ENCODE peak calls at places on chromosomes 6 and 20, in six cellular contexts. One of them, this sample, is unnamed.

GRCh38 chr6:38420207-38420606 is 219.5 kb downstream of the BTBD9 start:
- DNase-seq in tibial artery: no peak
- DNase-seq in adipocyte: no peak
- DNase-seq in lung: no peak
- DNase-seq in upper lobe of right lung: no peak
- DNase-seq in pancreas: no peak
- DNase-seq in this sample: no peak

GRCh38 chr6:50271266-50271665 is 221.5 kb upstream of the DEFB112 start:
- DNase-seq in adipocyte: no peak
- DNase-seq in tibial artery: no peak
- DNase-seq in lung: no peak
- DNase-seq in upper lobe of right lung: no peak
- DNase-seq in pancreas: no peak
- DNase-seq in this sample: no peak

GRCh38 chr6:155261146-155261900 is 2.5 kb upstream of the CLDN20 start:
- DNase-seq in upper lobe of right lung: no peak
- DNase-seq in pancreas: no peak
- DNase-seq in tibial artery: no peak
- DNase-seq in adipocyte: no peak
- DNase-seq in lung: no peak
- DNase-seq in this sample: no peak

GRCh38 chr20:57006411-57007170 is 259.9 kb downstream of the BMP7 start:
- DNase-seq in lung: no peak
- DNase-seq in upper lobe of right lung: no peak
- DNase-seq in adipocyte: peak; percentile 20
- DNase-seq in tibial artery: no peak
- DNase-seq in pancreas: no peak
- DNase-seq in this sample: no peak

GRCh38 chr20:10947726-10948125 is 273.9 kb upstream of the JAG1 start:
- DNase-seq in lung: no peak
- DNase-seq in tibial artery: no peak
- DNase-seq in adipocyte: no peak
- DNase-seq in upper lobe of right lung: no peak
- DNase-seq in pancreas: no peak
- DNase-seq in this sample: no peak

GRCh38 chr6:159044899-159045727 is at the start of gene TAGAP:
- DNase-seq in adipocyte: peak; percentile 42
- DNase-seq in pancreas: peak; percentile 63
- DNase-seq in lung: peak; percentile 67
- DNase-seq in upper lobe of right lung: peak; percentile 81
- DNase-seq in tibial artery: peak; percentile 75
- DNase-seq in this sample: peak; percentile 81

GRCh38 chr6:146184701-146185100 is 155.8 kb downstream of the GRM1 start:
- DNase-seq in upper lobe of right lung: no peak
- DNase-seq in lung: no peak
- DNase-seq in adipocyte: no peak
- DNase-seq in tibial artery: no peak
- DNase-seq in pancreas: no peak
- DNase-seq in this sample: no peak

GRCh38 chr6:37021356-37022129 is 16.1 kb downstream of the FGD2 start:
- DNase-seq in adipocyte: peak; percentile 62
- DNase-seq in upper lobe of right lung: no peak
- DNase-seq in tibial artery: no peak
- DNase-seq in pancreas: no peak
- DNase-seq in lung: no peak
- DNase-seq in this sample: no peak

GRCh38 chr6:126542052-126542451 is 202.1 kb downstream of the CENPW start:
- DNase-seq in adipocyte: no peak
- DNase-seq in pancreas: no peak
- DNase-seq in tibial artery: no peak
- DNase-seq in upper lobe of right lung: no peak
- DNase-seq in lung: no peak
- DNase-seq in this sample: no peak

GRCh38 chr6:89999154-89999553 is 104.9 kb downstream of the GJA10 start:
- DNase-seq in lung: no peak
- DNase-seq in adipocyte: no peak
- DNase-seq in tibial artery: no peak
- DNase-seq in upper lobe of right lung: no peak
- DNase-seq in pancreas: peak; percentile 34
- DNase-seq in this sample: peak; percentile 35

GRCh38 chr6:137705166-137706064 is 161.6 kb upstream of the TNFAIP3 start:
- DNase-seq in adipocyte: peak; percentile 87
- DNase-seq in lung: peak; percentile 58
- DNase-seq in upper lobe of right lung: peak; percentile 74
- DNase-seq in tibial artery: peak; percentile 72
- DNase-seq in pancreas: peak; percentile 47
- DNase-seq in this sample: peak; percentile 56

GRCh38 chr6:25506020-25506419 is 146.0 kb upstream of the SCGN start:
- DNase-seq in adipocyte: no peak
- DNase-seq in lung: no peak
- DNase-seq in tibial artery: no peak
- DNase-seq in pancreas: no peak
- DNase-seq in upper lobe of right lung: no peak
- DNase-seq in this sample: no peak

GRCh38 chr20:19977373-19977770 is 39.8 kb upstream of the NAA20 start:
- DNase-seq in adipocyte: no peak
- DNase-seq in lung: no peak
- DNase-seq in pancreas: no peak
- DNase-seq in upper lobe of right lung: no peak
- DNase-seq in tibial artery: no peak
- DNase-seq in this sample: no peak

GRCh38 chr6:75382634-75382900 is 98.0 kb upstream of the TMEM30A start:
- DNase-seq in adipocyte: no peak
- DNase-seq in pancreas: no peak
- DNase-seq in upper lobe of right lung: no peak
- DNase-seq in tibial artery: no peak
- DNase-seq in lung: no peak
- DNase-seq in this sample: no peak

GRCh38 chr20:21189761-21190523 is 64.1 kb downstream of the KIZ start:
- DNase-seq in adipocyte: no peak
- DNase-seq in upper lobe of right lung: no peak
- DNase-seq in tibial artery: no peak
- DNase-seq in lung: no peak
- DNase-seq in pancreas: no peak
- DNase-seq in this sample: no peak

GRCh38 chr6:17355404-17355774 is 38.0 kb upstream of the CAP2 start:
- DNase-seq in upper lobe of right lung: no peak
- DNase-seq in adipocyte: no peak
- DNase-seq in lung: no peak
- DNase-seq in pancreas: no peak
- DNase-seq in tibial artery: no peak
- DNase-seq in this sample: no peak

GRCh38 chr6:17361013-17361412 is 32.4 kb upstream of the CAP2 start:
- DNase-seq in lung: no peak
- DNase-seq in pancreas: no peak
- DNase-seq in adipocyte: peak; percentile 60
- DNase-seq in tibial artery: no peak
- DNase-seq in upper lobe of right lung: no peak
- DNase-seq in this sample: no peak

GRCh38 chr6:17365961-17366360 is 27.4 kb upstream of the CAP2 start:
- DNase-seq in tibial artery: no peak
- DNase-seq in pancreas: no peak
- DNase-seq in lung: no peak
- DNase-seq in adipocyte: no peak
- DNase-seq in upper lobe of right lung: no peak
- DNase-seq in this sample: no peak

GRCh38 chr6:17358515-17358914 is 34.9 kb upstream of the CAP2 start:
- DNase-seq in pancreas: no peak
- DNase-seq in tibial artery: no peak
- DNase-seq in upper lobe of right lung: no peak
- DNase-seq in adipocyte: no peak
- DNase-seq in lung: no peak
- DNase-seq in this sample: no peak

DNA sequence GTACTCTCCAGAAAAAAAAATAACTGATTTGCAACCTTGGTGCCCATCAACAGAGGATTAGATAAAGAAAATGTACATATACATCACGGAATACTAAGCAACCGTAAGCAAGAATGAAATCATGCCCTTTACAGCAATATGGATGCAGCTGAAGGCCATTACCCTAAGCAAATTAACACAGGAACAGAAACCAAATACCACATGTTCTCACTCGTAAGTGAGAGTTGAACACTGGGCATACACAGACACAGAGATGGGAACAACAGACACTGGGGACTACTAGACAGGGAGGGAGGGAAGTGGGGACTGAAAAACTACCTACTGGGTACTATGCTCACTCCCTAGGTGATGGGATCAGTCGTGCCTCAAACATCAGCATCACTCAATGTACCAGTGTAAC is 32.8 kb upstream of the CAP2 start:
- DNase-seq in lung: no peak
- DNase-seq in upper lobe of right lung: no peak
- DNase-seq in tibial artery: no peak
- DNase-seq in adipocyte: no peak
- DNase-seq in pancreas: no peak
- DNase-seq in this sample: no peak
- H3K4me1 ChIP-seq in lung: no peaks in the 10 kb centered on the region
- H3K4me1 ChIP-seq in upper lobe of right lung: no peaks in the 10 kb centered on the region
- H3K4me1 ChIP-seq in tibial artery: no peaks in the 10 kb centered on the region
- H3K4me1 ChIP-seq in adipocyte: no peaks in the 10 kb centered on the region
- H3K4me1 ChIP-seq in pancreas: no peaks in the 10 kb centered on the region
- H3K4me1 ChIP-seq in this sample: no peaks in the 10 kb centered on the region

GRCh38 chr20:31701591-31701990 is 21.1 kb downstream of the BCL2L1 start:
- DNase-seq in lung: no peak
- DNase-seq in upper lobe of right lung: no peak
- DNase-seq in adipocyte: no peak
- DNase-seq in pancreas: no peak
- DNase-seq in tibial artery: no peak
- DNase-seq in this sample: no peak
- H3K4me1 ChIP-seq in lung: peaks cover 42% of the 10 kb centered on the region
- H3K4me1 ChIP-seq in upper lobe of right lung: peaks cover 77% of the 10 kb centered on the region
- H3K4me1 ChIP-seq in adipocyte: peaks cover 58% of the 10 kb centered on the region
- H3K4me1 ChIP-seq in pancreas: peaks cover 35% of the 10 kb centered on the region
- H3K4me1 ChIP-seq in tibial artery: peaks cover 3% of the 10 kb centered on the region
- H3K4me1 ChIP-seq in this sample: peaks cover 76% of the 10 kb centered on the region

GRCh38 chr6:98847392-98847766 is 13.0 kb downstream of the POU3F2 start:
- DNase-seq in adipocyte: no peak
- DNase-seq in tibial artery: no peak
- DNase-seq in upper lobe of right lung: no peak
- DNase-seq in pancreas: no peak
- DNase-seq in lung: no peak
- DNase-seq in this sample: no peak

GRCh38 chr6:98843274-98844243 is 9.2 kb downstream of the POU3F2 start:
- DNase-seq in tibial artery: peak; percentile 66
- DNase-seq in upper lobe of right lung: no peak
- DNase-seq in adipocyte: no peak
- DNase-seq in pancreas: no peak
- DNase-seq in lung: no peak
- DNase-seq in this sample: no peak

GRCh38 chr6:98844244-98845161 is 10.1 kb downstream of the POU3F2 start:
- DNase-seq in adipocyte: no peak
- DNase-seq in upper lobe of right lung: no peak
- DNase-seq in lung: no peak
- DNase-seq in tibial artery: no peak
- DNase-seq in pancreas: no peak
- DNase-seq in this sample: no peak

GRCh38 chr6:98846021-98846380 is 11.6 kb downstream of the POU3F2 start:
- DNase-seq in pancreas: no peak
- DNase-seq in adipocyte: no peak
- DNase-seq in upper lobe of right lung: no peak
- DNase-seq in lung: no peak
- DNase-seq in tibial artery: no peak
- DNase-seq in this sample: no peak

GRCh38 chr6:98845201-98846020 is 11.0 kb downstream of the POU3F2 start:
- DNase-seq in tibial artery: peak; percentile 83
- DNase-seq in upper lobe of right lung: peak; percentile 83
- DNase-seq in adipocyte: peak; percentile 90
- DNase-seq in lung: peak; percentile 76
- DNase-seq in pancreas: peak; percentile 54
- DNase-seq in this sample: peak; percentile 63
- H3K4me1 ChIP-seq in tibial artery: no peaks in the 10 kb centered on the region
- H3K4me1 ChIP-seq in upper lobe of right lung: peaks cover 15% of the 10 kb centered on the region
- H3K4me1 ChIP-seq in adipocyte: peaks cover 10% of the 10 kb centered on the region
- H3K4me1 ChIP-seq in lung: peaks cover 21% of the 10 kb centered on the region
- H3K4me1 ChIP-seq in pancreas: peaks cover 8% of the 10 kb centered on the region
- H3K4me1 ChIP-seq in this sample: peaks cover 26% of the 10 kb centered on the region

DNA sequence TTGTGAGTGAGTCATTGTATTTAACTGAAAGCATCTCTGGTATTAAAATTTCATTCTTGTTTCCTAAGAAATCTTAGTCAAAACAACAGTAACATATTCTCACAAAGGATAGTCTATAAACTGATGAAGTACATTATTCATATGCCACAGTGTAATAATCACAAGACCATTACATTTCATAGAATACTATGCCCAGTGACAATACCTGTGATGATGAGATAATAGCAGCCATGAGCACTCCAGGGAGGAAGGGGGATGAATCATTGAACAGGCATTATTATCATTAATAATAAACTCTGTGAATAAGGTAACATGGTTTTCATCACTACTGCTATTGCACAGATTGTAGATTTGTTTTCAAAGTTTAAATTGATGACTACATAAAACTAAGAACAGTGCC is 667.9 kb downstream of the EPM2A start:
- DNase-seq in pancreas: no peak
- DNase-seq in lung: no peak
- DNase-seq in tibial artery: no peak
- DNase-seq in upper lobe of right lung: no peak
- DNase-seq in adipocyte: peak; percentile 61
- DNase-seq in this sample: no peak
- H3K4me1 ChIP-seq in pancreas: no peaks in the 10 kb centered on the region
- H3K4me1 ChIP-seq in lung: no peaks in the 10 kb centered on the region
- H3K4me1 ChIP-seq in tibial artery: no peaks in the 10 kb centered on the region
- H3K4me1 ChIP-seq in upper lobe of right lung: no peaks in the 10 kb centered on the region
- H3K4me1 ChIP-seq in adipocyte: peaks cover 25% of the 10 kb centered on the region
- H3K4me1 ChIP-seq in this sample: no peaks in the 10 kb centered on the region

DNA sequence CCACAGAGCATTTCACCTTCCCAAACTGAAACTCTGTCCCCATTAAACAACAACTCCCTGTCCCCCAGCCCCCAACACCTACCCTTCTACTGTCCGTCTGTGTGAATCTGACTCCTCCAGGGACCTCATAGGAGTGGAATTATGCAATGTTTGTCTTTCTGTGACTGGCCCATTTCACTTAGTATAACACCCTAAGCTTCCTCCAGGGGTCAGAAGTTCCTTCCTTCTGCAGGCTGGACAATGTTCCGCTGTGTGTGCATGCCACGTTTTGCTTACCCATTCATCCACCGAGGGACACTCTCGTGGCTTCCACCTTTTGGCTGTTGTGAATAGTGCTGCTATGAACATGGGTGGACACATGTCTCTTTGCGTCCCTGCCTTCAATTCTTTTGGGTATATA is 37.6 kb upstream of the MPC1 start:
- DNase-seq in upper lobe of right lung: no peak
- DNase-seq in adipocyte: no peak
- DNase-seq in tibial artery: peak; percentile 41
- DNase-seq in lung: no peak
- DNase-seq in pancreas: no peak
- DNase-seq in this sample: no peak
- H3K4me1 ChIP-seq in upper lobe of right lung: peaks cover 10% of the 10 kb centered on the region
- H3K4me1 ChIP-seq in adipocyte: no peaks in the 10 kb centered on the region
- H3K4me1 ChIP-seq in tibial artery: no peaks in the 10 kb centered on the region
- H3K4me1 ChIP-seq in lung: no peaks in the 10 kb centered on the region
- H3K4me1 ChIP-seq in pancreas: no peaks in the 10 kb centered on the region
- H3K4me1 ChIP-seq in this sample: peaks cover 15% of the 10 kb centered on the region

DNA sequence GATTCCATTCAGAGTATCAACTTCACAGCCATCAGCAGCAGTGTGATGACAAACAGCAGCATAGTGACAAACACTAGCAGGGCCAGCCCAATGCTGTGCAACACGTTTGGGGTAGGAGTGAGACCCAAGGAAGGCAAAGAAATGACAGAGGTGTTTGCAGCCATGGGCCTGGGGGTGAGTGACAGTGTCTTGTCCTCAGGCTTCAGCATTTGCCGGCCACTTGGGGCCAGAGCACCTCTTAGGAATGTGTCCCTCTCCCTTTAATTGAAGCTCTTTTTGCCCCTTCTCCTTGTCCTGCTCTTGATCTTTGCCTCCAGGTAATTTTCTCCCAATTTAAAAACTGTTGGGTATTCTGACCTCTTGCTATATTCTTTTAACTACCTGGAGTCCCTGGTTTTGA is 84.4 kb downstream of the HS3ST5 start:
- DNase-seq in adipocyte: no peak
- DNase-seq in upper lobe of right lung: no peak
- DNase-seq in tibial artery: no peak
- DNase-seq in lung: no peak
- DNase-seq in pancreas: no peak
- DNase-seq in this sample: no peak
- H3K4me1 ChIP-seq in adipocyte: no peaks in the 10 kb centered on the region
- H3K4me1 ChIP-seq in upper lobe of right lung: no peaks in the 10 kb centered on the region
- H3K4me1 ChIP-seq in tibial artery: no peaks in the 10 kb centered on the region
- H3K4me1 ChIP-seq in lung: no peaks in the 10 kb centered on the region
- H3K4me1 ChIP-seq in pancreas: no peaks in the 10 kb centered on the region
- H3K4me1 ChIP-seq in this sample: no peaks in the 10 kb centered on the region

This sample was measured in heart left ventricle.